ENCODE peak calls at places on chromosomes 13 and 19, in five cellular contexts. One of them, this sample, is unnamed.
A peak's percentile ranks its signal among the peaks of the same experiment; 100 is the strongest.

GRCh38 chr19:28424662-28425430 is 788.1 kb downstream of the UQCRFS1 start:
- DNase-seq in uterus: no peak
- DNase-seq in A549: no peak
- DNase-seq in breast epithelium: no peak
- DNase-seq in Peyer's patch: no peak
- DNase-seq in this sample: no peak

GRCh38 chr13:98664047-98664446 is 87.1 kb upstream of the STK24 start:
- DNase-seq in Peyer's patch: no peak
- DNase-seq in breast epithelium: no peak
- DNase-seq in A549: no peak
- DNase-seq in uterus: no peak
- DNase-seq in this sample: no peak

GRCh38 chr13:112819816-112820215 is 130.0 kb downstream of the ATP11A start:
- DNase-seq in A549: no peak
- DNase-seq in uterus: no peak
- DNase-seq in Peyer's patch: peak; percentile 40
- DNase-seq in breast epithelium: no peak
- DNase-seq in this sample: no peak

GRCh38 chr13:99800004-99800403 is 171.6 kb downstream of the ZIC5 start:
- DNase-seq in A549: no peak
- DNase-seq in uterus: no peak
- DNase-seq in breast epithelium: no peak
- DNase-seq in Peyer's patch: no peak
- DNase-seq in this sample: no peak

GRCh38 chr13:110330491-110331001 is 23.5 kb downstream of the COL4A2 start:
- DNase-seq in Peyer's patch: peak; percentile 47
- DNase-seq in uterus: no peak
- DNase-seq in A549: no peak
- DNase-seq in breast epithelium: no peak
- DNase-seq in this sample: no peak

GRCh38 chr13:77827350-77827749 is 91.3 kb downstream of the EDNRB start:
- DNase-seq in uterus: no peak
- DNase-seq in A549: no peak
- DNase-seq in breast epithelium: no peak
- DNase-seq in Peyer's patch: no peak
- DNase-seq in this sample: peak; percentile 16

GRCh38 chr13:24076124-24076523 is 84.4 kb upstream of the SPATA13 start:
- DNase-seq in Peyer's patch: peak; percentile 71
- DNase-seq in breast epithelium: no peak
- DNase-seq in A549: peak; percentile 19
- DNase-seq in uterus: no peak
- DNase-seq in this sample: no peak

GRCh38 chr13:27388236-27388635 is 36.2 kb upstream of the GTF3A start:
- DNase-seq in breast epithelium: no peak
- DNase-seq in Peyer's patch: no peak
- DNase-seq in A549: no peak
- DNase-seq in uterus: no peak
- DNase-seq in this sample: no peak

GRCh38 chr13:99855516-99855915 is 116.1 kb downstream of the ZIC5 start:
- DNase-seq in breast epithelium: no peak
- DNase-seq in A549: no peak
- DNase-seq in Peyer's patch: no peak
- DNase-seq in uterus: no peak
- DNase-seq in this sample: no peak

GRCh38 chr19:33703438-33703750 is 81.6 kb downstream of the CHST8 start:
- DNase-seq in uterus: no peak
- DNase-seq in Peyer's patch: no peak
- DNase-seq in breast epithelium: no peak
- DNase-seq in A549: no peak
- DNase-seq in this sample: no peak

GRCh38 chr13:98842074-98842473 is 89.6 kb upstream of the SLC15A1 start:
- DNase-seq in A549: no peak
- DNase-seq in Peyer's patch: no peak
- DNase-seq in uterus: no peak
- DNase-seq in breast epithelium: no peak
- DNase-seq in this sample: no peak

GRCh38 chr19:43636121-43636683 is 3.4 kb downstream of the CADM4 start:
- DNase-seq in A549: no peak
- DNase-seq in breast epithelium: no peak
- DNase-seq in Peyer's patch: no peak
- DNase-seq in uterus: no peak
- DNase-seq in this sample: no peak

GRCh38 chr13:78657699-78658629 is 991 bp downstream of the OBI1 start:
- DNase-seq in A549: peak; percentile 13
- DNase-seq in Peyer's patch: no peak
- DNase-seq in uterus: no peak
- DNase-seq in breast epithelium: no peak
- DNase-seq in this sample: no peak

GRCh38 chr13:98524391-98524790 is 52.5 kb downstream of the STK24 start:
- DNase-seq in A549: no peak
- DNase-seq in uterus: no peak
- DNase-seq in Peyer's patch: no peak
- DNase-seq in breast epithelium: no peak
- DNase-seq in this sample: no peak

GRCh38 chr19:55206664-55207500 is 2.4 kb downstream of the PTPRH start:
- DNase-seq in Peyer's patch: peak; percentile 92
- DNase-seq in A549: peak; percentile 100
- DNase-seq in breast epithelium: peak; percentile 68
- DNase-seq in uterus: peak; percentile 84
- DNase-seq in this sample: peak; percentile 30

GRCh38 chr19:31725051-31725450 is 375.8 kb upstream of the TSHZ3 start:
- DNase-seq in breast epithelium: no peak
- DNase-seq in uterus: no peak
- DNase-seq in A549: no peak
- DNase-seq in Peyer's patch: no peak
- DNase-seq in this sample: no peak

GRCh38 chr19:44653977-44654784 is 10.5 kb downstream of the PVR start:
- DNase-seq in breast epithelium: peak; percentile 78
- DNase-seq in uterus: peak; percentile 40
- DNase-seq in A549: peak; percentile 87
- DNase-seq in Peyer's patch: peak; percentile 94
- DNase-seq in this sample: peak; percentile 61

GRCh38 chr19:19486343-19487076 is 28.8 kb downstream of the TSSK6 start:
- DNase-seq in uterus: no peak
- DNase-seq in A549: no peak
- DNase-seq in Peyer's patch: no peak
- DNase-seq in breast epithelium: no peak
- DNase-seq in this sample: no peak

GRCh38 chr19:2270157-2270571 is 11.8 kb downstream of the PEAK3 start:
- DNase-seq in uterus: peak; percentile 62
- DNase-seq in breast epithelium: no peak
- DNase-seq in A549: no peak
- DNase-seq in Peyer's patch: peak; percentile 67
- DNase-seq in this sample: no peak

GRCh38 chr13:95660981-95661581 is 15.9 kb upstream of the DNAJC3 start:
- DNase-seq in uterus: no peak
- DNase-seq in A549: peak; percentile 31
- DNase-seq in Peyer's patch: no peak
- DNase-seq in breast epithelium: no peak
- DNase-seq in this sample: no peak

GRCh38 chr19:14078406-14078805 is 5.8 kb downstream of the MISP3 start:
- DNase-seq in breast epithelium: no peak
- DNase-seq in A549: no peak
- DNase-seq in uterus: no peak
- DNase-seq in Peyer's patch: no peak
- DNase-seq in this sample: no peak

GRCh38 chr19:10102787-10103236 is 334 bp upstream of the ANGPTL6 start:
- DNase-seq in Peyer's patch: peak; percentile 77
- DNase-seq in A549: no peak
- DNase-seq in breast epithelium: no peak
- DNase-seq in uterus: no peak
- DNase-seq in this sample: no peak

GRCh38 chr19:56764296-56764695 is 76.2 kb downstream of the PEG3 start:
- DNase-seq in A549: no peak
- DNase-seq in uterus: no peak
- DNase-seq in Peyer's patch: no peak
- DNase-seq in breast epithelium: no peak
- DNase-seq in this sample: no peak

GRCh38 chr13:98563071-98563470 is 13.8 kb downstream of the STK24 start:
- DNase-seq in breast epithelium: no peak
- DNase-seq in uterus: no peak
- DNase-seq in A549: no peak
- DNase-seq in Peyer's patch: peak; percentile 65
- DNase-seq in this sample: no peak

GRCh38 chr19:35468637-35469036 is 20.6 kb downstream of the FFAR2 start:
- DNase-seq in Peyer's patch: peak; percentile 88
- DNase-seq in uterus: no peak
- DNase-seq in breast epithelium: no peak
- DNase-seq in A549: peak; percentile 82
- DNase-seq in this sample: peak; percentile 23

DNA sequence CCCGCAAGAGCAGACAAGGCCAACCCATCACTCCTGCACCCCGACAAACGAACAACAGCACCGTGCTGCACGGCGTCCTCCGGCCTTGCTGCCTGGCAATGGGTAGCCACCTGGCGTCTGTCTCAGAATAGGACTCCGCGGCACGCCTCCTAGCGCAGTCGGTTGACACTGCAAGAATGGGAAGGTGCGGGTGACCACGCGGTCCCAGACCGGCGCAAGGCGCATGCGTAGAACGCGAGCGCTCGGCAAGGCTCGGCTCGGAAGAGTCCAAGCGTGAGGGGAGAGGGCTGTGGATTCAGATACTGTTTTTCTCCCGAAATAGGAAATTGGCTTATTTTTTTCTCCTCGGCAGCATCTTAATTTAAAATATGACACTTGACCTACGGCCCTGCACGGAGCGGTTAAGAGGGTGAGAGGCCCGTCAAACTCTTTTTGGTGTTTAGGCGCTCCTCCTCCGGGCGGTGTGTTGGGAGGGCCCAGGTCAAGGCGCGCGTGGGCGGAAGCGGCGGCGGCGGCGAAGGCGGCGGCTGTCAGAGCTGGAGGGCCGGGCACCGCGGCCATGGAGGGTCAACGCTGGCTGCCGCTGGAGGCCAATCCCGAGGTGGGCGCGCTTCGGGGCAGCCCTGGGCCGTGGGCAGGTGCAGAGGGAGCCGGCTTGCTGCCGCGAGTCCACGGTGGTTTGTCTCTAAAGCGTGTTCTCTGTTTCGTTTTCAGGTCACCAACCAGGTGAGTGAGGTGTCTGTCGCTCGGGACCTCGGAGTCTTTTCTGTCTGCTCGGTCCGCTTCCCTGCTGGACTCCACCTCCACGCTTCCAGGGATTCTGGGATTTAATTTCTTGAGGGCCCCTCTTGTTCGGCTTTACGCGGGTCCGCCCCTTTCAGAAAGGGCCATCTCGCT is at the start of gene UCHL3:
- DNase-seq in A549: peak; percentile 90
- DNase-seq in breast epithelium: peak; percentile 96
- DNase-seq in uterus: peak; percentile 96
- DNase-seq in Peyer's patch: peak; percentile 98
- DNase-seq in this sample: peak; percentile 94
- TF ChIP-seq POLR2A in A549: peak; percentile 69
- TF ChIP-seq POLR2A in breast epithelium: no peak
- TF ChIP-seq POLR2A in uterus: peak; percentile 39
- TF ChIP-seq POLR2A in Peyer's patch: peak; percentile 62
- TF ChIP-seq POLR2A in this sample: no peak

GRCh38 chr19:21587117-21587461 is 81.7 kb downstream of the ZNF429 start:
- DNase-seq in uterus: no peak
- DNase-seq in Peyer's patch: no peak
- DNase-seq in A549: no peak
- DNase-seq in breast epithelium: no peak
- DNase-seq in this sample: no peak
- H3K27ac ChIP-seq in uterus: peak overlapping the region; percentile 63
- H3K27ac ChIP-seq in Peyer's patch: no peak overlapping the region
- H3K27ac ChIP-seq in A549: no peak overlapping the region
- H3K27ac ChIP-seq in breast epithelium: no peak overlapping the region
- H3K27ac ChIP-seq in this sample: no peak overlapping the region

GRCh38 chr13:28406728-28407266 is 88.1 kb downstream of the FLT1 start:
- DNase-seq in A549: no peak
- DNase-seq in Peyer's patch: no peak
- DNase-seq in breast epithelium: no peak
- DNase-seq in uterus: no peak
- DNase-seq in this sample: no peak
- H3K4me1 ChIP-seq in A549: no peaks in the 10 kb centered on the region
- H3K4me1 ChIP-seq in Peyer's patch: no peaks in the 10 kb centered on the region
- H3K4me1 ChIP-seq in breast epithelium: no peaks in the 10 kb centered on the region
- H3K4me1 ChIP-seq in uterus: no peaks in the 10 kb centered on the region
- H3K4me1 ChIP-seq in this sample: no peaks in the 10 kb centered on the region

GRCh38 chr19:20660473-20660872 is 898 bp downstream of the ZNF626 start:
- DNase-seq in breast epithelium: no peak
- DNase-seq in A549: no peak
- DNase-seq in uterus: no peak
- DNase-seq in Peyer's patch: no peak
- DNase-seq in this sample: no peak
- TF ChIP-seq POLR2A in breast epithelium: no peak
- TF ChIP-seq POLR2A in A549: no peak
- TF ChIP-seq POLR2A in uterus: no peak
- TF ChIP-seq POLR2A in Peyer's patch: no peak
- TF ChIP-seq POLR2A in this sample: no peak

GRCh38 chr13:37348916-37349653 is 243.6 kb upstream of the CSNK1A1L start:
- DNase-seq in A549: no peak
- DNase-seq in uterus: no peak
- DNase-seq in breast epithelium: no peak
- DNase-seq in Peyer's patch: no peak
- DNase-seq in this sample: no peak

GRCh38 chr13:37345869-37346268 is 240.4 kb upstream of the CSNK1A1L start:
- DNase-seq in breast epithelium: no peak
- DNase-seq in uterus: no peak
- DNase-seq in A549: no peak
- DNase-seq in Peyer's patch: no peak
- DNase-seq in this sample: no peak

GRCh38 chr13:37344051-37344450 is 238.6 kb upstream of the CSNK1A1L start:
- DNase-seq in A549: no peak
- DNase-seq in breast epithelium: no peak
- DNase-seq in uterus: no peak
- DNase-seq in Peyer's patch: no peak
- DNase-seq in this sample: no peak

DNA sequence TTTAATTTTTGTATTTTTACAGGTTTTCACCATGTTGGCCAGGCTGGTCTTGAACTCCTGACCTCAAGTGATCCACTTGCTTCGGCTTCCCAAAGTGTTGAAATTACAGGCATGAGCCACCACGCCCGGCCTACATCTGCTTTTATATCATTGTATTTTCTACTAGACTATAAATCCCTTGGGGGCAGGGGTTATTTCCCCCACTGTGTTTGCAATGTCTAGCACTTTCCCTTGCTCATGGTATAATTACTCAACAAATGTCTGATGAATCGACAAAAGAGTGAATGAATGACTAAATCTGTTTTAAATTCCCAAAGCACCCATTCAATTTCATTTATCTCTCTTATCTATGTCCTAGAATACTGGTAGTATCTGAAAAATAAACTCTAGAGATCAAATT is 244.5 kb upstream of the CSNK1A1L start:
- DNase-seq in Peyer's patch: no peak
- DNase-seq in uterus: no peak
- DNase-seq in breast epithelium: no peak
- DNase-seq in A549: no peak
- DNase-seq in this sample: no peak
- H3K27ac ChIP-seq in Peyer's patch: no peak overlapping the region
- H3K27ac ChIP-seq in uterus: no peak overlapping the region
- H3K27ac ChIP-seq in breast epithelium: no peak overlapping the region
- H3K27ac ChIP-seq in A549: no peak overlapping the region
- H3K27ac ChIP-seq in this sample: no peak overlapping the region

DNA sequence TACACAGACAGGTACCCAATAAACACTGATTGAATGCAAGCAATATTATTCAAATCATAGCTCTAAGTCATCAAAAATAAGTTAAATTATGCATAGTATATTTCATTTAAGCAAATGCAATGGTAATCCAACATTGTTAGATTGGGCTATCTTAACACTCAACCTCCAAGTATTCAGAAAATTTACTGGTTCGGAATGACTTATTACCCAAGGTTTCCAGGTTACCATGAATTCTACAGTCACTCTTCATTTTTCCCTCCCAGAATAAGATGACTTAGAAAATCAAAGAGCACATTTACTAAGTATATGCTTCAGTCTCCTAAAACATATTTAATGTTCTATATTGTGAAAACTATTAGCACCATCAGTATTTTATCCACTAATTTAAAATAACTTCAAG is 6.0 kb downstream of the UBL3 start:
- DNase-seq in A549: no peak
- DNase-seq in uterus: no peak
- DNase-seq in Peyer's patch: no peak
- DNase-seq in breast epithelium: no peak
- DNase-seq in this sample: no peak
- H3K4me1 ChIP-seq in A549: peaks cover 65% of the 10 kb centered on the region
- H3K4me1 ChIP-seq in uterus: no peaks in the 10 kb centered on the region
- H3K4me1 ChIP-seq in Peyer's patch: no peaks in the 10 kb centered on the region
- H3K4me1 ChIP-seq in breast epithelium: peaks cover 4% of the 10 kb centered on the region
- H3K4me1 ChIP-seq in this sample: peaks cover 16% of the 10 kb centered on the region